ENCODE peak calls at places on chromosomes 4 and X, in six cellular contexts. D is GM23248, B is hepatocyte, S is OCI-LY7, A is MM.1S, Q is GM23338. J is an unnamed sample. For H3K79me2 and H3K9me2, the result is how much of the 10 kb centered on the place peaks cover.

GRCh38 chr4:87012265-87012953 is 77.6 kb downstream of the AFF1 start:
- DNase-seq in D (no peak), B (peak), S (no peak), A (no peak), Q (no peak), J (no peak)

GRCh38 chrX:29561417-29561816 is 653.9 kb upstream of the MAGEB2 start:
- DNase-seq in D (peak), B (no peak), S (no peak), A (no peak), Q (no peak), J (no peak)

GRCh38 chr4:95129708-95130343 is 372.1 kb downstream of the BMPR1B start:
- DNase-seq in D (peak), B (peak), S (no peak), A (no peak), Q (no peak), J (no peak)

GRCh38 chrX:11600578-11600977 is 65.1 kb downstream of the ARHGAP6 start:
- DNase-seq in D (no peak), B (no peak), S (no peak), A (no peak), Q (peak), J (no peak)

GRCh38 chrX:109740076-109740809 is 7.2 kb upstream of the ACSL4 start:
- DNase-seq in D (peak), B (peak), S (no peak), A (no peak), Q (no peak), J (no peak)

GRCh38 chr4:114052227-114052626 is 72.8 kb upstream of the ARSJ start:
- DNase-seq in D (no peak), B (no peak), S (no peak), A (no peak), Q (no peak), J (no peak)

GRCh38 chr4:109155682-109156243 is 146.7 kb downstream of the COL25A1 start:
- DNase-seq in D (peak), B (no peak), S (no peak), A (no peak), Q (no peak), J (no peak)

GRCh38 chr4:118955515-118955914 is 66.9 kb downstream of the SYNPO2 start:
- DNase-seq in D (peak), B (no peak), S (no peak), A (no peak), Q (no peak), J (no peak)

GRCh38 chrX:39487166-39488006 is 610.4 kb downstream of the BCOR start:
- DNase-seq in D (no peak), B (no peak), S (no peak), A (no peak), Q (no peak), J (no peak)

GRCh38 chr4:74632634-74633033 is 161.7 kb downstream of the BTC start:
- DNase-seq in D (peak), B (no peak), S (no peak), A (no peak), Q (no peak), J (no peak)

GRCh38 chr4:111136438-111136837 is 513.6 kb upstream of the PITX2 start:
- DNase-seq in D (peak), B (no peak), S (no peak), A (no peak), Q (peak), J (no peak)

GRCh38 chr4:181525641-181526040 is 717.6 kb upstream of the TENM3 start:
- DNase-seq in D (no peak), B (no peak), S (peak), A (no peak), Q (no peak), J (peak)

GRCh38 chr4:8644461-8644891 is 51.9 kb downstream of the CPZ start:
- DNase-seq in D (no peak), B (no peak), S (no peak), A (no peak), Q (no peak), J (no peak)

DNA sequence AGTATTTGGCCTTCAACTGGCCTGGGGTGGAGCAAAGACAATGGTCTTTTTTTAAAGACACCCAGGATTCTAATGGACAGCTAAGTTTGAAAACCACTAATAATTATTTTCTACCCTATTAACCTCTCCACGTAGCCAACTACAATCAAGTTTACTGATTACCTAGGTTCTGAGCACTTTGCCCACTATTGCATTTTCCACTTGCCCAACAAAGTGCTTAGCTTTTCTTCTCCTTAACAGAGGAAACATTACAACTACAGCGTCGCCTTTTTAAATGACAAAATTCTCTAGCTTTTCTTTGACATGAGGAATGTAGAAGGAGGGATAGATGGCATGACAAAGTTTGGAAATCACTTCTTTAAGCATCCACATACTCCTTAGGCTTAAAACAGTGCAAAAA is 2.0 kb downstream of the CHIC2 start:
- DNase-seq in D (no peak), B (no peak), S (no peak), A (no peak), Q (no peak), J (no peak)
- H3K79me2 ChIP-seq in D (half or more), B (half or more), S (half or more), A (half or more), Q (half or more), J (half or more)

DNA sequence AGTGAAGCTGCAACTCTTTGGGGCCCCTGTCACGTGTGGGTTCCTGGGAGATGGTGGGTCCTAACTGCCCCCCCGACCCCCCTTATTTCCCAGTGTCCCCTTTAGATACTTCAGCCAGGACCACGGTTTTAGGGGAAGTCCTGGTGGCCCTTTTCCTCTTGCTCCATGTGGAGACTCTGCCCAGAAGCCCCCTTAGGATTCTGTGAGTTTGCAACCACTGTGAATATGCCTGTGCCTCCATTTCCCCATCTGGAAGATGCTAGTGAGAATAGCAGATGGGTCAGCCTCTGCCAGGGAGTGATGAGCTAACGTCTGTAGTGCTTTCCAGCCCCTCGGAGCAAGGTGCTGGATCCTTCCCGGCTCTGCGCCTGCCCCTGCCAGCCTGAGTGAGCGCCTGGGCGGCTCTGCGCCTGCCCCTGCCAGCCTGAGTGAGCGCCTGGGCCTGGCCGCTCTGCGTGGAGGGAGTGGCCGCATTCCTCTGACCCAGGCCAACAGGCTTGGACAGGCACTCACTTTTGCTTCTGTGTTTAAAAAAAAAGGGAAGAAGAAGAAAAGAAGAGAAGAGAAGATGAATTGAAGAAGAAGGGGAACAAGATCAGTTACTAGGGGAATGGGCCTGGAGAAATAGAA is 6.7 kb upstream of the CITED1 start:
- DNase-seq in D (no peak), B (no peak), S (no peak), A (no peak), Q (no peak), J (no peak)
- H3K9me2 ChIP-seq in D (under half), B (under half), S (under half), A (under half), Q (under half), J (under half)

DNA sequence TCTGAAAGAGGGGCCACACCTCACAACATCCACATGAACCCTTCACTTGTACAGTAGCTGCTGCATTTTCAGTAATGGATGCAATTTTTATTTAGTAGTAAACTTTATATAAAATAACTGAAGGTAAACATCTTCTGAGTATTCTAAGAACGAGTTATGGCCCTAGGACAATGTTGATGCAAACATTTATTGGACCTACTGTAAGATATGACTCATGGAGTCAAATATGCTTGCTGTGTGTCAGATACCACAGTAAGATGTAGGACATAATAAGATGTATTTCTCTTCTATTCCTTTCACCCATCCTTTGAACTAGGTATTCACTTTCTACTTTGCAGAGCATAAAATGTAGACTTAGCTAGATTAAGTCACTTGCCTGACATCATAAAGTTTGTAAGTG is 87.6 kb downstream of the TEX13C start:
- DNase-seq in D (no peak), B (no peak), S (no peak), A (no peak), Q (no peak), J (no peak)
- H3K4me2 ChIP-seq in D (no peak), B (no peak), S (no peak), A (no peak), Q (no peak), J (no peak)

GRCh38 chr4:2689825-2690700 is 66.1 kb downstream of the TNIP2 start:
- DNase-seq in D (no peak), B (no peak), S (peak), A (no peak), Q (no peak), J (peak)
- H3K79me2 ChIP-seq in D (under half), B (under half), S (under half), A (under half), Q (under half), J (under half)

DNA sequence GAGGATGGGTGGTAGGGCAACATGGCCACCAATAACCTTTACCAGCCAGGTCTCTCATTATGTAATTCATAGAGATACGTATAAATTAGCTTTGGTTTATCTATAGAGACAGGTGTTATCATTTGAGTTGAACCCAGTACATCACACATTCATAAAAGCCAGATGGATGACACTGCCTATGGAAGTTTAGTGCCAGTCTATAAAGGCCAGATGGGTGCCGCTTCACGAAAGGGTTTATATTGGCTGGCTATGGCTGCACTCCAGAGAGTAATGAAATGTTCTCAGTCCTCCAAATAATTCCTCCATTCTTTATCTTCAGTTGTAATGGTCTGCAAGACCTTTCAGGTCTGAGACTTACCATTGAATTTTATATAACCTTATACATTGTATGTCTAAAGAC is 331.9 kb upstream of the NR3C2 start:
- DNase-seq in D (no peak), B (no peak), S (no peak), A (no peak), Q (no peak), J (no peak)
- H3K9me2 ChIP-seq in D (under half), B (under half), S (under half), A (under half), Q (under half), J (under half)

J was measured in Karpas-422.